ENCODE peak calls at places on chromosomes 4 and X, in six cellular contexts. Z, W, K, P, E and G are unnamed samples.
A peak's percentile ranks its signal among the peaks of the same experiment; 100 is the strongest.

GRCh38 chr4:170414961-170415360 is 325.2 kb upstream of the AADAT start:
- DNase-seq in E (no peak), K (no peak), P (no peak), Z (no peak), W (no peak), G (no peak)

GRCh38 chrX:68894513-68895338 is 65.9 kb downstream of the EFNB1 start:
- DNase-seq in P (peak; percentile 81), Z (peak; percentile 60), E (peak; percentile 77), W (peak; percentile 55), K (peak; percentile 67), G (no peak)

GRCh38 chrX:126165721-126166401 is at the start of gene DCAF12L2:
- DNase-seq in P (no peak), E (peak; percentile 28), Z (peak; percentile 23), K (peak; percentile 14), W (no peak), G (no peak)

GRCh38 chr4:25234390-25235367 is 846 bp downstream of the PI4K2B start:
- DNase-seq in Z (peak; percentile 83), W (peak; percentile 53), E (peak; percentile 77), P (peak; percentile 37), K (peak; percentile 68), G (peak; percentile 39)

GRCh38 chr4:38071801-38072567 is 111.8 kb downstream of the PTTG2 start:
- DNase-seq in W (no peak), K (peak; percentile 63), Z (no peak), P (peak; percentile 44), E (peak; percentile 34), G (no peak)

GRCh38 chrX:40010550-40011364 is 87.0 kb downstream of the BCOR start:
- DNase-seq in W (no peak), K (no peak), P (no peak), E (no peak), Z (no peak), G (no peak)

GRCh38 chrX:41863343-41864203 is 59.8 kb downstream of the CASK start:
- DNase-seq in Z (no peak), P (no peak), E (no peak), K (no peak), W (no peak), G (no peak)

GRCh38 chrX:39518451-39519212 is 579.1 kb downstream of the BCOR start:
- DNase-seq in Z (no peak), W (no peak), P (peak; percentile 36), K (no peak), E (peak; percentile 34), G (no peak)

GRCh38 chrX:20461576-20461975 is 194.9 kb upstream of the RPS6KA3 start:
- DNase-seq in W (no peak), E (no peak), P (no peak), Z (no peak), K (no peak), G (no peak)

GRCh38 chr4:78532046-78532445 is 19.5 kb upstream of the ANXA3 start:
- DNase-seq in P (no peak), W (no peak), Z (no peak), E (no peak), K (no peak), G (no peak)

GRCh38 chr4:54063224-54063623 is 1.2 kb downstream of the CHIC2 start:
- DNase-seq in K (no peak), P (no peak), E (no peak), Z (no peak), W (no peak), G (no peak)

GRCh38 chrX:2677764-2678163 is 13.3 kb upstream of the CD99 start:
- DNase-seq in W (peak; percentile 76), E (no peak), P (peak; percentile 72), Z (peak; percentile 80), K (peak; percentile 55), G (no peak)

GRCh38 chr4:4590496-4590895 is 48.6 kb upstream of the STX18 start:
- DNase-seq in P (no peak), K (no peak), E (no peak), W (no peak), Z (no peak), G (no peak)
- H3K27ac ChIP-seq in P (no peak overlapping the region), K (no peak overlapping the region), E (no peak overlapping the region), W (no peak overlapping the region), Z (no peak overlapping the region), G (no peak overlapping the region)

GRCh38 chrX:65689377-65689776 is 21.9 kb downstream of the MSN start:
- DNase-seq in E (no peak), K (no peak), Z (no peak), W (no peak), P (no peak), G (no peak)
- H3K27ac ChIP-seq in E (no peak overlapping the region), K (peak overlapping the region; percentile 49), Z (no peak overlapping the region), W (no peak overlapping the region), P (peak overlapping the region; percentile 63), G (peak overlapping the region; percentile 39)

DNA sequence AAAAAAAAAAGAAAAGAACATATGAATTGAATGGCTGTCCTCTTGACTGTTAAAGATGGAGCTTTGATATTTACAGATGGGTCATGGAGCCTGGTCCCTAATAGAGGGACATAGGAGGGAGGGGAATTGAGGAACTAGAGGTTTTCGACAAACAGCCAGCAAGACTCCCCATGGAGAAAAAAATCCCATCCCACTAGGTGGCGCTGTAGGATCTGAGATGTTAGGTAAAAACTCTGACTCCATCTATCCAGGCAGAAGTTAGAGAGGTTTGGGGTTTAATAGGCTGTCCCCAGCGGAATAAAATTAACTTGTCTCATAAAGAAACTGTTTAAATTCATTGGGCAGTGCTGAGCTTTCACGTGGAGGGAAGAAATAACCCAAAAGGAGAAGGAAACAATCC is 45.9 kb downstream of the HMGB2 start:
- DNase-seq in W (no peak), K (no peak), Z (peak; percentile 85), P (peak; percentile 65), E (peak; percentile 74), G (peak; percentile 64)
- H3K27ac ChIP-seq in W (no peak overlapping the region), K (no peak overlapping the region), Z (peak overlapping the region; percentile 51), P (no peak overlapping the region), E (no peak overlapping the region), G (no peak overlapping the region)

GRCh38 chrX:101427954-101428353 is 19.9 kb downstream of the HNRNPH2 start:
- DNase-seq in P (no peak), K (no peak), W (no peak), E (no peak), Z (no peak), G (no peak)

GRCh38 chrX:101430457-101431078 is 22.5 kb downstream of the HNRNPH2 start:
- DNase-seq in P (no peak), E (no peak), W (no peak), K (no peak), Z (no peak), G (no peak)

DNA sequence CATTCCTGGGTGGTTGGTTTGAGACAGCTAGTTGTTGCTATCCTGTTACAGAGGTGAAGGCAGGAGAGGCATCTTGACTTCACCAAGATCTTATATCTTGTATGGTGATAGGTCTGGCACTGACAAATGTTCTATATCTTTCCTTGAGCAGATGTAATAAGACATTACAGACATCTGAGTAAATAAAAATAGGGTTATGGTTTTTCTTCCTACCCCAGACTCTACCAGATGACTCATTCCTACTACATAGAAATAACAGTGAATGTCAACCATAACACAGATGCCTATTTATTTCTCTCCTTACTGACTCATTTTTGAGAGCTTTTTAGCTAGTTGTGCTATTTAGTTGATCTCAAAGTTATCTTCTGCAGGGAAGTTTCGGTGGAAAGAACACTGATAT is 21.9 kb downstream of the HNRNPH2 start:
- DNase-seq in W (no peak), Z (no peak), K (no peak), P (no peak), E (no peak), G (no peak)
- H3K27ac ChIP-seq in W (no peak overlapping the region), Z (no peak overlapping the region), K (no peak overlapping the region), P (no peak overlapping the region), E (no peak overlapping the region), G (no peak overlapping the region)

GRCh38 chrX:131045786-131046185 is 12.4 kb upstream of the ARHGAP36 start:
- DNase-seq in E (no peak), P (no peak), K (no peak), W (no peak), Z (no peak), G (no peak)
- H3K27ac ChIP-seq in E (no peak overlapping the region), P (no peak overlapping the region), K (no peak overlapping the region), W (no peak overlapping the region), Z (no peak overlapping the region), G (no peak overlapping the region)

DNA sequence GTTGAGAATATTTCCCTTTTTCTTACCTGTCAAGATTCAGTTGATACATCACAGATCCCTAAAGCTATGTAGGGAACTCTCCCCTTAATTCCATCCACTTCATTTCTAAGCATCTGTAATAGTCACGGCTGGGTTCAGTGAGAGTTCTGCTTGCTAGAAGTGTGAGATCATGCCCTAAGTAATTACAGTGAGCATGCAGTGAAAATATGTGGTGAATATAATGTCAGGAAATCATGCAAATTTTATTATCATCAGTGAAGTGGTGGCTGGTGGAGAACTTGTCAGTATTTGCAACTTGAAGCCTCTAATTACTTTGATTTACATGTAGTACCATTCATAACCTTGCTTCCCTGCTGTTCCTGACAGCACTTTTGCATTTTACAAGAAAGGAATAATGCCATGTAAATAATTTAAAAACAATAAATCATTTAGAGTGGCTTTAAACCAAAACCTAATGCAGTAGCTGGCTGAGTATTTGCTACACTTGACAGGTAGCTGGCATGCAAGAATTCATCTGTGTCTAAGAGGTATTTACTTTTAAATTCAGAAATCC is 28.3 kb upstream of the CFAP299 start:
- DNase-seq in P (no peak), K (no peak), W (no peak), Z (peak; percentile 13), E (peak; percentile 43), G (no peak)
- H3K27ac ChIP-seq in P (no peak overlapping the region), K (no peak overlapping the region), W (no peak overlapping the region), Z (no peak overlapping the region), E (no peak overlapping the region), G (no peak overlapping the region)

DNA sequence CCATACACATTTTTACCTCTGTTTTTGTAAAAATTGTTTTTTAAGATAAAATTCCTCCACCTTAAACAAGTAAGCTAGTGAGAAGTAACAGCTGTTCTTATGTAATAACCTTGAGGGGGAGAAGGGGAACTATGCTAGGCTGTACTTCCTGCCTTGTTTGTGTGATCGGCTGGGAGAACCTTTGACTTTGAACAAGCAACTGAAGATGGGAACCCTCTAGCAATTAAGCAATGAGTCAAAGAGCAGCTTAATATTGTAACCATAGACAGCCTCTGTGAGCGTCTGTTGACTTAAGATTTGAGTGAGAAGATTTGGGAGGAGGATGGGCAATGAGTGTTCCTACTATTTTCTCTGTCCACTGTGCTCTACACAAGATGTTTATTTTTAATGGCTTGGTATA is 135.1 kb downstream of the SCLT1 start:
- DNase-seq in E (no peak), K (no peak), W (no peak), P (no peak), Z (peak; percentile 13), G (no peak)
- H3K27ac ChIP-seq in E (no peak overlapping the region), K (no peak overlapping the region), W (no peak overlapping the region), P (no peak overlapping the region), Z (no peak overlapping the region), G (no peak overlapping the region)

DNA sequence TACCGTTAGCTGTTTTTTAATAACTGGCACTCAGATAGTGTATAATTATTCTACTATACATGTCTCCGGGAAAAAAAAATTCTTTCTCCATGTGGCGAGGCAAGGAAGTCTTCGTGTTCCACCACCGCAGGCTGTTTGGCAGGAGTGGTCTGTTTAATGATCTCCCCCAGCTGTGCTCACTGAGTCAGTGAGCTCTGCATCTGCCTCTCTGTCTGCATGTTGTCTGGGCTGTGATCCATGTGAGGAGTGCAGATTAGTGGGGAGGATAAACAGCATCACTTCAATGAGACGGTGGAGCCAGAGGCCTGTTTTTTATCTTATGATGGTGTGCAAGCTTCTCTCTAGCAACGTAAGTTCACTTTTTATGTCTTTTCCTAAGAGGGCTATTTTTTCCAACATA is 69.8 kb downstream of the RPS3A start:
- DNase-seq in K (no peak), E (peak; percentile 18), W (peak; percentile 41), Z (peak; percentile 80), P (peak; percentile 80), G (no peak)
- H3K27ac ChIP-seq in K (peak overlapping the region; percentile 19), E (peak overlapping the region; percentile 19), W (no peak overlapping the region), Z (peak overlapping the region; percentile 61), P (no peak overlapping the region), G (no peak overlapping the region)